ENCODE peak calls at places on chromosomes 11 and 22, in seven cellular contexts. V, C, F, D, J, S and A are unnamed samples.
A peak's percentile ranks its signal among the peaks of the same experiment; 100 is the strongest.

GRCh38 chr11:69211540-69212120 is 55.9 kb downstream of the SMIM38 start:
- DNase-seq in V (no peak), C (peak; percentile 36), F (no peak), D (no peak), J (no peak), S (peak; percentile 31), A (no peak)

GRCh38 chr22:45101828-45102227 is 61.9 kb upstream of the NUP50 start:
- DNase-seq in V (no peak), C (peak; percentile 78), F (peak; percentile 29), D (peak; percentile 46), J (peak; percentile 36), S (peak; percentile 67), A (no peak)

GRCh38 chr11:118435233-118435892 is 929 bp upstream of the KMT2A start:
- DNase-seq in V (peak; percentile 56), C (peak; percentile 72), F (no peak), D (peak; percentile 56), J (peak; percentile 50), S (peak; percentile 81), A (peak; percentile 35)

GRCh38 chr11:11998091-11998781 is 10.2 kb downstream of the DKK3 start:
- DNase-seq in V (no peak), C (no peak), F (peak; percentile 90), D (no peak), J (no peak), S (no peak), A (no peak)

GRCh38 chr11:44498524-44498923 is 66.9 kb upstream of the CD82 start:
- DNase-seq in V (no peak), C (no peak), F (no peak), D (no peak), J (no peak), S (no peak), A (no peak)

GRCh38 chr11:75667268-75667830 is 1.5 kb downstream of the MAP6 start:
- DNase-seq in V (peak; percentile 37), C (no peak), F (peak; percentile 27), D (peak; percentile 48), J (peak; percentile 22), S (no peak), A (no peak)

GRCh38 chr22:39144101-39144815 is 8.2 kb downstream of the CBX7 start:
- DNase-seq in V (peak; percentile 67), C (peak; percentile 66), F (peak; percentile 47), D (no peak), J (peak; percentile 57), S (peak; percentile 76), A (no peak)

GRCh38 chr22:19691721-19692341 is 22.5 kb upstream of the SEPTIN5 start:
- DNase-seq in V (no peak), C (peak; percentile 71), F (peak; percentile 37), D (no peak), J (no peak), S (peak; percentile 45), A (no peak)

GRCh38 chr11:83241291-83241946 is 44.7 kb downstream of the CCDC90B start:
- DNase-seq in V (no peak), C (no peak), F (peak; percentile 25), D (peak; percentile 41), J (peak; percentile 28), S (peak; percentile 81), A (peak; percentile 18)

GRCh38 chr11:79525257-79525656 is 84.4 kb upstream of the TENM4 start:
- DNase-seq in V (no peak), C (no peak), F (no peak), D (no peak), J (no peak), S (no peak), A (no peak)

GRCh38 chr11:24932110-24933000 is 435.5 kb downstream of the LUZP2 start:
- DNase-seq in V (no peak), C (no peak), F (no peak), D (no peak), J (no peak), S (no peak), A (no peak)

GRCh38 chr11:123209591-123209990 is 14.5 kb upstream of the CLMP start:
- DNase-seq in V (peak; percentile 34), C (no peak), F (no peak), D (no peak), J (no peak), S (no peak), A (no peak)

GRCh38 chr22:30870451-30871345 is 97.9 kb downstream of the MORC2 start:
- DNase-seq in V (no peak), C (peak; percentile 50), F (no peak), D (no peak), J (peak; percentile 6), S (peak; percentile 33), A (no peak)

GRCh38 chr11:19931141-19931767 is 218.6 kb downstream of the NAV2 start:
- DNase-seq in V (no peak), C (peak; percentile 91), F (no peak), D (no peak), J (no peak), S (no peak), A (no peak)

GRCh38 chr11:94781822-94782221 is 13.7 kb downstream of the AMOTL1 start:
- DNase-seq in V (no peak), C (no peak), F (no peak), D (no peak), J (no peak), S (no peak), A (no peak)

GRCh38 chr11:14623036-14623435 is 20.6 kb upstream of the PDE3B start:
- DNase-seq in V (no peak), C (no peak), F (no peak), D (no peak), J (no peak), S (no peak), A (no peak)

DNA sequence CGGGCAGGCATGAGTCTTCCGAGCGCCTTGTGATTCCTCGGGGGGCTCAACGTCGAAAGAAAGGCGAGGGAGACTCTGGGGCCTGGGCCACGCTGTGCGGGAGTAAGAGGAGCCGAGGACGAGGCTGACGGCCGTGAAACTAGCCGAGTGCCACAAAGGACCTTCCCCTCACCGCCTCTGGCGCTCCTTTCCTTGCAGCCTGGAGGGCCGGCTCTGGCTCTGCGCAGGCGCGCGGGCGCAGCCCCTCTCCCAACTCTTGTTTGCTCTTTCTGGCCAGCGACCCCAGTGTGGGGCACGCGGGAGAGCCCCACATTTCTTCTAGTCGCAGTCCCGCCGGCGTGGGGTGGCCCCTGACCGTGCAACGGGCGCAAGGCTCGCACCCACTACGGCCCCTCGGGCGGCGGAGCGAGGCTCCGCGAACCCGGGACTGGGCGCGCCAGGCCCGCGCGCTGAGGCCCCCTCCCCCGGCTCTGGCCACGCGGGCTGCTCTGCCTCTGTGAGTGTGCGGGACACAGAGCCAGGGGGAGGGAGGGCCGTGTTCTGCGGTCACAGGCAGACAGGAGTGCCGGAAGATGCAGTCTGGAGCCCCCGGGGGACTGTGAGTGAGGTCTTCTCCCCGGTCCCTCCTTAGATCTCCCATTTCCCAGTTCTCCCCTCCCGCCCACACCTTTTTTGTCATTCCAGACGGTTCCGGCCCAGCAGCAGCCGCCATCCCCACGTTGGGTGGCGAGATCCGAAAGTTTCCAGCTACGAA is 1.0 kb upstream of the TOB2 start:
- DNase-seq in V (no peak), C (peak; percentile 89), F (no peak), D (peak; percentile 84), J (peak; percentile 73), S (peak; percentile 83), A (peak; percentile 78)
- TF ChIP-seq POLR2A in V (no peak), C (no peak), F (peak; percentile 27), D (no peak), J (no peak), S (no peak), A (no peak)

GRCh38 chr11:107688322-107688918 is 23.4 kb downstream of the SLN start:
- DNase-seq in V (no peak), C (no peak), F (no peak), D (no peak), J (no peak), S (no peak), A (no peak)

GRCh38 chr11:107695446-107695845 is 16.4 kb downstream of the SLN start:
- DNase-seq in V (no peak), C (no peak), F (no peak), D (no peak), J (no peak), S (no peak), A (no peak)

GRCh38 chr11:107691003-107691402 is 20.9 kb downstream of the SLN start:
- DNase-seq in V (no peak), C (no peak), F (no peak), D (no peak), J (no peak), S (no peak), A (no peak)

GRCh38 chr11:107683807-107684206 is 28.0 kb downstream of the SLN start:
- DNase-seq in V (no peak), C (no peak), F (no peak), D (no peak), J (no peak), S (no peak), A (no peak)

GRCh38 chr11:107689317-107690202 is 22.3 kb downstream of the SLN start:
- DNase-seq in V (peak; percentile 12), C (peak; percentile 80), F (no peak), D (peak; percentile 47), J (peak; percentile 31), S (peak; percentile 82), A (peak; percentile 56)
- TF ChIP-seq POLR2A in V (no peak), C (no peak), F (no peak), D (no peak), J (no peak), S (no peak), A (no peak)

DNA sequence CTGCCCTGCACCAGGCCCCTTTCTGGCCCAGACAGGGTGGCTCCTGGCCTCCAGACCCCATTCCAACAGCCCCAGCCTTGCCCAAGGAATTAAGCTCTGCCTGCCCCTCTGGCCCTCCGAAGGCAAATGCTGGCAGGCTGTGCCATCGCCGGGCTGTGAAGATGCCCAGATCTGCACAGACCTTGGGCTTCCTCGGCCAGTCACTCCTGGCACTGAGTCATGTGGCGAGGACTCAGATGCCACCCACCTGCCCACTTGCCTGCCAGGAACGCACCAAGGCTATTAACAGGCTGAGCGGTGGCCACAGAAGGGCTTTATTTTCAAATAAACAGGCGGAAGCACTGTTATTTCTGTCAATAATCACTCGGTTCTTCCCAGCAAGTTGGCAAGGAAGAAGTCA is 50.3 kb upstream of the TTLL12 start:
- DNase-seq in V (no peak), C (no peak), F (no peak), D (no peak), J (no peak), S (no peak), A (no peak)
- TF ChIP-seq POLR2A in V (no peak), C (no peak), F (no peak), D (no peak), J (no peak), S (no peak), A (no peak)

GRCh38 chr11:61828629-61829407 is 718 bp downstream of the FADS2 start:
- DNase-seq in V (peak; percentile 61), C (peak; percentile 74), F (no peak), D (peak; percentile 63), J (peak; percentile 45), S (no peak), A (no peak)
- TF ChIP-seq POLR2A in V (peak; percentile 59), C (no peak), F (peak; percentile 11), D (no peak), J (no peak), S (no peak), A (no peak)